ENCODE peak calls at places on chromosomes 11 and 22, in four cellular contexts. Q, V, B and U are unnamed samples.

GRCh38 chr11:69801513-69802335 is 17.5 kb downstream of the FGF3 start:
- DNase-seq in V (no peak), B (peak), Q (peak), U (peak)

GRCh38 chr22:25172153-25172552 is 27.5 kb upstream of the CRYBB3 start:
- DNase-seq in B (peak), V (no peak), Q (peak), U (no peak)

GRCh38 chr22:27378343-27378800 is 423.2 kb downstream of the MN1 start:
- DNase-seq in V (no peak), B (no peak), Q (no peak), U (no peak)

GRCh38 chr22:39383841-39384625 is 15.5 kb upstream of the TAB1 start:
- DNase-seq in B (no peak), Q (no peak), V (no peak), U (no peak)

GRCh38 chr11:58968251-58968711 is 29.0 kb downstream of the GLYATL1 start:
- DNase-seq in V (no peak), B (peak), Q (peak), U (no peak)

GRCh38 chr11:43738600-43739409 is 58.3 kb downstream of the HSD17B12 start:
- DNase-seq in V (no peak), Q (no peak), B (peak), U (peak)

GRCh38 chr11:59145534-59145933 is 2.9 kb downstream of the FAM111A start:
- DNase-seq in Q (no peak), V (no peak), B (no peak), U (peak)

GRCh38 chr11:8069771-8070170 is 11.2 kb upstream of the TUB start:
- DNase-seq in Q (no peak), V (no peak), B (no peak), U (no peak)

GRCh38 chr22:44202261-44202789 is 21.6 kb downstream of the PARVG start:
- DNase-seq in B (no peak), Q (no peak), V (no peak), U (peak)

GRCh38 chr22:42655693-42656092 is 6.5 kb upstream of the CYB5R3 start:
- DNase-seq in B (no peak), Q (no peak), V (no peak), U (no peak)

GRCh38 chr11:131688056-131688693 is 317.8 kb downstream of the NTM start:
- DNase-seq in Q (peak), B (peak), V (peak), U (peak)
- H3K4me3 ChIP-seq in Q (no peak), B (no peak), V (peak), U (peak)

GRCh38 chr11:116193321-116194114 is 579.3 kb downstream of the BUD13 start:
- DNase-seq in B (peak), V (no peak), Q (peak), U (peak)
- TF ChIP-seq CTCF in B (peak), V (no peak), Q (no peak), U (peak)

DNA sequence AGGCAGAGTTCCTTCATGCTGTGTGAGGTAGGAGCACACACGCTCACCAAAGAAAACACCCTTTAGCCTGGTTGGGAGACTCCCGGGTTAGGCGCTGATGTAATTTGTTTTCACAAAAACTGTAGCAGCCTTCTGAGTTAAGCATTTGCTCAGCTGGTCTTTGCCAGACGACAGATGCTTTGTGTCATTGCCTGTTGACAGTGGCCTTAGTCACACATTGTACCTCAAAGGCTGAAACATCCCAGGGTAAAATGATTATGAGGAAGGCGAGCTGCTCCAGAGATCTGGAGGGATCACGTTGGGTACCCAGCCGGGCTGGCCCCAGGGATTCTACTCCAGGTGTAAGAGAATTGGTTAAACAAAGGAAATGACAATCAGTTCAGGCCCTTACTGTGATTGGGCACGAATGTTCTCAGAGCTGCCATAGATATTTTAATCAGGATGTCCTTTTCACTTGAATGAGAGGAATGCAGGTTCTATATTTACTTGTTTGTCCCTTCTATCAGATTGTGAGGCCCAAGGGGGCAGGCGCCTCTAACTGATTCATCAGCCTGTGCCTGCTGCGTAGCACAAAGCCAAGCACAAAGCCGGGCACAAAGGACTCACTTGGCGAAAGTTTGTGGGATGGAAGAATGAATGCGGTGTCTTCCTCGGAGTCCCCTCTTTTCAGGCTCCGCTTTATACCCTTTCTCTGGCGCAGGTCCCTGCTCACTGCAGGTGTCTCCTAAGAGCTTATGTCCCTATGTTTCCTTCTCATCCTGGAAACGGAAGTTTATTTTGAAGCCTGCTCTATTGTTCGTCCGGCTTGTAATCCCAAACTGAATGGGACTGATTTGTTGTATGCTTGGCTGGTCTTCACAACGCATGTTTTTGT is 47.1 kb downstream of the ADM start:
- DNase-seq in B (peak), V (peak), Q (peak), U (peak)
- H3K4me3 ChIP-seq in B (no peak), V (no peak), Q (no peak), U (no peak)

DNA sequence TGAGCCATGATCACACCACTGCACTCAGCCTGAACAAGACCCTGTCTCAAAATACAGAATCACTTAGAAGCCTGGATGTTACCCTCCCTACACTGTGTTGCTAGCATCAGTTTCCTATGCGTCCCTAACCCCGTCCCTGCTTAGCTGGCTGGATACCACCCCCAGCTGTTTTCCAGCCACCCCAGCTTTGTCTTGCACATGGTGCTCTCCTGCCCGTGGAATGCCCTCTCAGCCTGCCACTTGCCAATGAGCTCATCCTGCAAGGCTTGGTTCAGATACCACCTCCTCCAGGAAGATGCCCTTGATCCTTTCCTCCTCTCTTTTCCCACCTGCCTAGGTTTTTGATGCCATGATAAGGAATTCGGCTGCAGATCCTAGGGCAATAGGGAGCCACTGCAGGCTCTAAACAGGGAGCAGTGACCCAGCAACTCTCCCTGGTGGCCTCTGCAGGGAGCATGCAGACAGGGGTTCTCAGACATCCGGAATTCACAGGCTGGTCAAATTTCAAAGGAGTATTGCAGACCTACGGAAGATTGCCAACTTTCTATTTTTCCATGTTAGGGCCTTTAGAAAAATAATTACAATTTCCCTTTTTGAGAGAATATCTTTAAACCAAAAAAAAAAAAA is 52.7 kb upstream of the WNT7B start:
- DNase-seq in V (no peak), B (peak), Q (no peak), U (no peak)
- TF ChIP-seq CTCF in V (no peak), B (no peak), Q (no peak), U (no peak)

GRCh38 chr11:133064152-133064877 is 468.0 kb downstream of the OPCML start:
- DNase-seq in Q (peak), V (peak), B (peak), U (peak)
- H3K4me3 ChIP-seq in Q (peak), V (peak), B (peak), U (peak)

GRCh38 chr22:50733521-50734342 is 4.3 kb upstream of the ACR start:
- DNase-seq in V (no peak), Q (no peak), B (peak), U (peak)
- TF ChIP-seq CTCF in V (no peak), Q (no peak), B (no peak), U (no peak)

GRCh38 chr11:18834754-18835466 is 43.3 kb upstream of the PTPN5 start:
- DNase-seq in V (no peak), Q (no peak), B (peak), U (no peak)

GRCh38 chr11:18836415-18836814 is 44.8 kb upstream of the PTPN5 start:
- DNase-seq in V (no peak), Q (no peak), B (no peak), U (peak)
- H3K4me3 ChIP-seq in V (no peak), Q (no peak), B (no peak), U (no peak)

GRCh38 chr11:67468835-67469811 is at the start of gene TMEM134:
- DNase-seq in B (peak), V (peak), Q (peak), U (peak)
- TF ChIP-seq CTCF in B (peak), V (peak), Q (no peak), U (peak)

GRCh38 chr22:35958334-35958733 is 70.3 kb downstream of the RBFOX2 start:
- DNase-seq in B (no peak), Q (no peak), V (no peak), U (no peak)
- H3K4me3 ChIP-seq in B (no peak), Q (no peak), V (no peak), U (no peak)

GRCh38 chr11:9095421-9095820 is 4.0 kb upstream of the SCUBE2 start:
- DNase-seq in Q (no peak), B (no peak), V (no peak), U (no peak)
- TF ChIP-seq CTCF in Q (no peak), B (no peak), V (no peak), U (peak)